ENCODE peak calls at places on chromosome 9, in four cellular contexts. One of them, this sample, is unnamed.

GRCh38 chr9:12853021-12853420 is 78.2 kb downstream of the LURAP1L start:
- DNase-seq in PC-3: peak; percentile 90
- DNase-seq in tibial artery: no peak
- DNase-seq in psoas muscle: no peak
- DNase-seq in this sample: no peak

GRCh38 chr9:130931508-130932150 is 7.4 kb downstream of the FIBCD1 start:
- DNase-seq in PC-3: no peak
- DNase-seq in tibial artery: no peak
- DNase-seq in psoas muscle: peak; percentile 39
- DNase-seq in this sample: no peak

GRCh38 chr9:112119225-112120045 is 55.7 kb downstream of the SUSD1 start:
- DNase-seq in PC-3: no peak
- DNase-seq in tibial artery: no peak
- DNase-seq in psoas muscle: no peak
- DNase-seq in this sample: no peak

GRCh38 chr9:113646946-113647914 is 183.7 kb downstream of the RGS3 start:
- DNase-seq in PC-3: no peak
- DNase-seq in tibial artery: no peak
- DNase-seq in psoas muscle: no peak
- DNase-seq in this sample: no peak

GRCh38 chr9:97848582-97849237 is 4.3 kb upstream of the FOXE1 start:
- DNase-seq in PC-3: no peak
- DNase-seq in tibial artery: no peak
- DNase-seq in psoas muscle: peak; percentile 57
- DNase-seq in this sample: no peak

GRCh38 chr9:109817146-109817845 is 37.3 kb downstream of the PALM2AKAP2 start:
- DNase-seq in PC-3: peak; percentile 19
- DNase-seq in tibial artery: no peak
- DNase-seq in psoas muscle: no peak
- DNase-seq in this sample: no peak

GRCh38 chr9:130500340-130500771 is 55.6 kb downstream of the ASS1 start:
- DNase-seq in PC-3: peak; percentile 8
- DNase-seq in tibial artery: no peak
- DNase-seq in psoas muscle: no peak
- DNase-seq in this sample: no peak

GRCh38 chr9:77957652-77958051 is 74.0 kb downstream of the GNAQ start:
- DNase-seq in PC-3: no peak
- DNase-seq in tibial artery: no peak
- DNase-seq in psoas muscle: no peak
- DNase-seq in this sample: no peak

GRCh38 chr9:31582071-31582470 is 802.4 kb upstream of the ACO1 start:
- DNase-seq in PC-3: no peak
- DNase-seq in tibial artery: no peak
- DNase-seq in psoas muscle: no peak
- DNase-seq in this sample: no peak

GRCh38 chr9:116450378-116451139 is 236.5 kb upstream of the TRIM32 start:
- DNase-seq in PC-3: peak; percentile 26
- DNase-seq in tibial artery: no peak
- DNase-seq in psoas muscle: no peak
- DNase-seq in this sample: no peak

GRCh38 chr9:92328225-92328624 is 2.5 kb downstream of the CENPP start:
- DNase-seq in PC-3: peak; percentile 46
- DNase-seq in tibial artery: no peak
- DNase-seq in psoas muscle: no peak
- DNase-seq in this sample: no peak

GRCh38 chr9:99120256-99120655 is 15.3 kb downstream of the TGFBR1 start:
- DNase-seq in PC-3: no peak
- DNase-seq in tibial artery: no peak
- DNase-seq in psoas muscle: no peak
- DNase-seq in this sample: no peak

GRCh38 chr9:130912932-130913598 is 16.5 kb upstream of the QRFP start:
- DNase-seq in PC-3: peak; percentile 75
- DNase-seq in tibial artery: peak; percentile 86
- DNase-seq in psoas muscle: peak; percentile 87
- DNase-seq in this sample: no peak

DNA sequence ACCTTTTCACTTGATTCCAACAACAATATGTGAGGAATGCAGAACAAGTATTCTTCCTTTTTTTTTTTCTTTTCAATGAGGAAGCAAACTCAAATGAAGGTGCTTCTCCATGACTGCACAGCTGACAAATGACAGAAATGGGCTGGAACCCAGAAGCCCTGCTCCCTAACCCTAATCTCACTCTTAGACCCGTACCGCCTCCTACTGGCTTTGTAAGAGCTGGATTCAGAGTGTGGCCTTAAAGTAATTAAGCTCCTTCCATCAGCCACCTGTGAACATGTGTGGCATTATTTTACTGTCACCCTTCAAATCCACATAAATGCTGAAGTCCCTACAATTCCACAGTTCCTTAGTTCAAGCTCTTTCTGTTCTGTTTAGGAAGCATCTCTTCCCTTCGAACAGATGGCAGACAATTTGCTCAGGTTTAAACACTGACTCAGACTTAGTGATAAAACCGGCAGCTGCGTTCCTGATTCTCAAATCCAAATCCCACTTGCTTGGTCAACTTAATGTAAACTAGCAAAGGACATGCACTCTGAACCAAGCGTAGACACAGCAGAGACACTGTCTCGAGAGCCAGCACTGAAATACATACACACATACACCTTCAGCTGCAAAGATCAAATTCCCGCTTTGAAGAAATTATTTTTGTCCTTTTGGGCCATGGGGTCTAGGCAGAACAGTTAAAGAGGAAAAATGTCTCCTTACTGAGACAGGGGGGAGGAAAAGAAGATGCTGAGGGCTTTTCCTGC is 316.7 kb upstream of the TLE4 start:
- DNase-seq in PC-3: peak; percentile 29
- DNase-seq in tibial artery: no peak
- DNase-seq in psoas muscle: no peak
- DNase-seq in this sample: no peak
- TF ChIP-seq CTCF in PC-3: peak; percentile 48
- TF ChIP-seq CTCF in tibial artery: no peak
- TF ChIP-seq CTCF in psoas muscle: no peak
- TF ChIP-seq CTCF in this sample: peak; percentile 30

DNA sequence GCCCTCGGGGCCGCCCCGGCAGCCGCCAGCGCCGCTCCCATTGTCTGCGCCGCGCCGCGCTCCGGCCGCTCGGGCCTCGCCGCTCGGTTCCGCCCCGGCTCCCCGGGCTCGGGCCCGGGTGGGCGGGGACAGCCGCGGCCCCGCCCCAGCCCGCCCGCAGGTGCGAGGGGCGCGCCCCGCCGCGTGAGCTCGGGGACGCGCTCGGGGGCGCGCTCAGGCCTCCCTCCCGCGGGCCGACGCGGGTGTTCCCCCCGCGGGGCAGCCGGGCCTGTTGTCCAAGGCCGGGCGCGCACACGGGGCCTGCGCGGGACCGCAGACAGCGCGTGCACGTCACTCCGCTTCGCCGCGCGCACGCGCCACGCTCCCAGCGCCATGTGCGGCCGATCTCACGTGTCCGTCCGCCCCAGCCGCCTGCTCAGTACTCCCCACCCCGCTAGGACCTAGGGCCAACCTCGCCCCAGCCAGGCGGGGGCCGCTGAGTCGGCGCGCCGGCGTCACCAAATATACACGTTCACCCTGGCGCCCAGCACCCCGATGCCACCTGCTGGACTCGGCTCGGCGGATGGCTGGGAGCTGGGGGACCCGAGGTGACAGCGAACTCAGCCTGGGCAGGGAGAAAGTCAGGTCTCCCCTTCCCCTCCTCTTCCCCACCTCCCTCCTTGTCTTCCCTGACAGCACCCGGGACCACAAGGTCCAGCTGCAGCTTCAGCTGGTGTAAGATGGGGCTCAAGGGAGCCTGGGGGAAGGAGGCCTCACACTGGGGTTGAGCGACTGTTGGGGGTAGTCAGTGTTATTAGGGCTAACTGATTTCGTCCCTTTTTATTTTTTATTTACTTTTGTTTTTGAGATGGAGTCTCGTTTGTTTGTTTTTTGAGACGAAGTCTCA is 14.3 kb downstream of the GBGT1 start:
- DNase-seq in PC-3: peak; percentile 90
- DNase-seq in tibial artery: peak; percentile 94
- DNase-seq in psoas muscle: peak; percentile 97
- DNase-seq in this sample: peak; percentile 70
- TF ChIP-seq CTCF in PC-3: peak; percentile 39
- TF ChIP-seq CTCF in tibial artery: peak; percentile 24
- TF ChIP-seq CTCF in psoas muscle: peak; percentile 26
- TF ChIP-seq CTCF in this sample: peak; percentile 35

DNA sequence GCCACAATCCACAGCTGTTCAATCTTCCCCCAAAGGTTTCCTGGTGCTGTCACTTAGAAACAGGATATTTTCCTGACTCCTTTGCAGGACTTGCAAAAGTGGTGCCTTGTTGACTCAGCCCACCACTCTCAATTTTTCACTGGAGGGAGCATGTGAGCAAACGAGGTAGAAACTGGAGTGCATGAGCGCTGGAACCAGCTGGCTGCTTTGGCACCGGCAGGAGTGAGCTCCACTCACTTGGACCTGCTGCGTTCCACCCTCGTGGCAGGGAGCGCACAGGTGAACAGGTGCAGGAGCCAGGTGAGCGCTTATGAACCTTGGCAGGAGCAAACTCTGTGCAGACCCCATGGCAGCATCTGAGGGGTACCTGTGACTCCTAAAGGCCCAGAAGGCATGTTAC is 364.1 kb upstream of the RORB start:
- DNase-seq in PC-3: no peak
- DNase-seq in tibial artery: no peak
- DNase-seq in psoas muscle: no peak
- DNase-seq in this sample: no peak
- TF ChIP-seq CTCF in PC-3: no peak
- TF ChIP-seq CTCF in tibial artery: no peak
- TF ChIP-seq CTCF in psoas muscle: no peak
- TF ChIP-seq CTCF in this sample: peak; percentile 54

GRCh38 chr9:107249131-107249533 is 33.9 kb upstream of the RAD23B start:
- DNase-seq in PC-3: peak; percentile 69
- DNase-seq in tibial artery: no peak
- DNase-seq in psoas muscle: no peak
- DNase-seq in this sample: peak; percentile 26

GRCh38 chr9:107249665-107250285 is 33.3 kb upstream of the RAD23B start:
- DNase-seq in PC-3: no peak
- DNase-seq in tibial artery: no peak
- DNase-seq in psoas muscle: no peak
- DNase-seq in this sample: no peak

GRCh38 chr9:107248714-107249113 is 34.4 kb upstream of the RAD23B start:
- DNase-seq in PC-3: no peak
- DNase-seq in tibial artery: no peak
- DNase-seq in psoas muscle: no peak
- DNase-seq in this sample: no peak

GRCh38 chr9:107243757-107244156 is 39.3 kb upstream of the RAD23B start:
- DNase-seq in PC-3: peak; percentile 96
- DNase-seq in tibial artery: no peak
- DNase-seq in psoas muscle: no peak
- DNase-seq in this sample: no peak

GRCh38 chr9:107246259-107247254 is 36.5 kb upstream of the RAD23B start:
- DNase-seq in PC-3: no peak
- DNase-seq in tibial artery: no peak
- DNase-seq in psoas muscle: no peak
- DNase-seq in this sample: no peak
- TF ChIP-seq CTCF in PC-3: peak; percentile 39
- TF ChIP-seq CTCF in tibial artery: no peak
- TF ChIP-seq CTCF in psoas muscle: no peak
- TF ChIP-seq CTCF in this sample: no peak

GRCh38 chr9:134345737-134346136 is 19.5 kb downstream of the RXRA start:
- DNase-seq in PC-3: no peak
- DNase-seq in tibial artery: no peak
- DNase-seq in psoas muscle: no peak
- DNase-seq in this sample: no peak

GRCh38 chr9:134343637-134344036 is 17.4 kb downstream of the RXRA start:
- DNase-seq in PC-3: no peak
- DNase-seq in tibial artery: peak; percentile 82
- DNase-seq in psoas muscle: no peak
- DNase-seq in this sample: no peak

GRCh38 chr9:134344821-134345310 is 18.6 kb downstream of the RXRA start:
- DNase-seq in PC-3: no peak
- DNase-seq in tibial artery: no peak
- DNase-seq in psoas muscle: no peak
- DNase-seq in this sample: no peak

GRCh38 chr9:134342746-134343115 is 16.5 kb downstream of the RXRA start:
- DNase-seq in PC-3: no peak
- DNase-seq in tibial artery: no peak
- DNase-seq in psoas muscle: no peak
- DNase-seq in this sample: no peak

GRCh38 chr9:134344068-134344820 is 18.0 kb downstream of the RXRA start:
- DNase-seq in PC-3: no peak
- DNase-seq in tibial artery: peak; percentile 80
- DNase-seq in psoas muscle: no peak
- DNase-seq in this sample: no peak
- TF ChIP-seq CTCF in PC-3: no peak
- TF ChIP-seq CTCF in tibial artery: no peak
- TF ChIP-seq CTCF in psoas muscle: no peak
- TF ChIP-seq CTCF in this sample: no peak

GRCh38 chr9:36738318-36738975 is 165.8 kb downstream of the MELK start:
- DNase-seq in PC-3: peak; percentile 70
- DNase-seq in tibial artery: no peak
- DNase-seq in psoas muscle: no peak
- DNase-seq in this sample: no peak
- TF ChIP-seq CTCF in PC-3: no peak
- TF ChIP-seq CTCF in tibial artery: no peak
- TF ChIP-seq CTCF in psoas muscle: no peak
- TF ChIP-seq CTCF in this sample: no peak

GRCh38 chr9:95383845-95384244 is 66.3 kb upstream of the FANCC start:
- DNase-seq in PC-3: no peak
- DNase-seq in tibial artery: no peak
- DNase-seq in psoas muscle: no peak
- DNase-seq in this sample: no peak

GRCh38 chr9:95382433-95382832 is 64.9 kb upstream of the FANCC start:
- DNase-seq in PC-3: peak; percentile 38
- DNase-seq in tibial artery: no peak
- DNase-seq in psoas muscle: no peak
- DNase-seq in this sample: no peak

GRCh38 chr9:95381243-95381642 is 63.7 kb upstream of the FANCC start:
- DNase-seq in PC-3: peak; percentile 33
- DNase-seq in tibial artery: no peak
- DNase-seq in psoas muscle: no peak
- DNase-seq in this sample: no peak

GRCh38 chr9:95383198-95383673 is 65.7 kb upstream of the FANCC start:
- DNase-seq in PC-3: peak; percentile 84
- DNase-seq in tibial artery: no peak
- DNase-seq in psoas muscle: no peak
- DNase-seq in this sample: no peak

GRCh38 chr9:95379630-95380029 is 62.1 kb upstream of the FANCC start:
- DNase-seq in PC-3: no peak
- DNase-seq in tibial artery: no peak
- DNase-seq in psoas muscle: no peak
- DNase-seq in this sample: no peak
- TF ChIP-seq CTCF in PC-3: no peak
- TF ChIP-seq CTCF in tibial artery: no peak
- TF ChIP-seq CTCF in psoas muscle: no peak
- TF ChIP-seq CTCF in this sample: no peak

GRCh38 chr9:134887219-134887618 is 6.6 kb downstream of the FCN2 start:
- DNase-seq in PC-3: no peak
- DNase-seq in tibial artery: no peak
- DNase-seq in psoas muscle: no peak
- DNase-seq in this sample: no peak
- TF ChIP-seq CTCF in PC-3: no peak
- TF ChIP-seq CTCF in tibial artery: no peak
- TF ChIP-seq CTCF in psoas muscle: no peak
- TF ChIP-seq CTCF in this sample: no peak

This sample was measured in progenitor cell of endocrine pancreas.